ENCODE peak calls at places on chromosome 3, in seven cellular contexts. One of them, this sample, is unnamed.

GRCh38 chr3:11154036-11154952 is at the start of gene HRH1:
- DNase-seq in IMR-90: no peak
- DNase-seq in trophoblast cell: no peak
- DNase-seq in neuronal stem cell: peak; percentile 24
- DNase-seq in mesenchymal stem cell: no peak
- DNase-seq in H1: no peak
- DNase-seq in H9: no peak
- DNase-seq in this sample: peak; percentile 11

GRCh38 chr3:30539772-30540171 is 66.6 kb upstream of the TGFBR2 start:
- DNase-seq in IMR-90: peak; percentile 88
- DNase-seq in mesenchymal stem cell: peak; percentile 42
- DNase-seq in H9: no peak
- DNase-seq in trophoblast cell: no peak
- DNase-seq in H1: no peak
- DNase-seq in neuronal stem cell: no peak
- DNase-seq in this sample: no peak

GRCh38 chr3:184716652-184717607 is 5.1 kb upstream of the MAGEF1 start:
- DNase-seq in H1: no peak
- DNase-seq in trophoblast cell: peak; percentile 29
- DNase-seq in IMR-90: peak; percentile 72
- DNase-seq in mesenchymal stem cell: peak; percentile 85
- DNase-seq in neuronal stem cell: peak; percentile 80
- DNase-seq in H9: peak; percentile 60
- DNase-seq in this sample: peak; percentile 70

GRCh38 chr3:123522666-123523412 is 62.0 kb downstream of the HACD2 start:
- DNase-seq in neuronal stem cell: no peak
- DNase-seq in trophoblast cell: no peak
- DNase-seq in H9: no peak
- DNase-seq in IMR-90: no peak
- DNase-seq in mesenchymal stem cell: no peak
- DNase-seq in H1: no peak
- DNase-seq in this sample: no peak

GRCh38 chr3:105367063-105367405 is 325 bp downstream of the ALCAM start:
- DNase-seq in neuronal stem cell: no peak
- DNase-seq in IMR-90: no peak
- DNase-seq in H9: peak; percentile 35
- DNase-seq in trophoblast cell: no peak
- DNase-seq in H1: no peak
- DNase-seq in mesenchymal stem cell: peak; percentile 52
- DNase-seq in this sample: no peak

GRCh38 chr3:124688580-124689454 is 41.4 kb upstream of the UMPS start:
- DNase-seq in IMR-90: peak; percentile 78
- DNase-seq in neuronal stem cell: peak; percentile 71
- DNase-seq in H1: peak; percentile 43
- DNase-seq in mesenchymal stem cell: peak; percentile 79
- DNase-seq in trophoblast cell: peak; percentile 92
- DNase-seq in H9: peak; percentile 79
- DNase-seq in this sample: peak; percentile 83

GRCh38 chr3:48970568-48970967 is 19.5 kb upstream of the P4HTM start:
- DNase-seq in mesenchymal stem cell: no peak
- DNase-seq in H1: no peak
- DNase-seq in H9: no peak
- DNase-seq in trophoblast cell: no peak
- DNase-seq in neuronal stem cell: no peak
- DNase-seq in IMR-90: no peak
- DNase-seq in this sample: no peak

GRCh38 chr3:126100688-126101301 is 16.9 kb upstream of the SLC41A3 start:
- DNase-seq in trophoblast cell: no peak
- DNase-seq in neuronal stem cell: no peak
- DNase-seq in H9: no peak
- DNase-seq in IMR-90: peak; percentile 90
- DNase-seq in H1: no peak
- DNase-seq in mesenchymal stem cell: peak; percentile 61
- DNase-seq in this sample: no peak

GRCh38 chr3:60579734-60580133 is 671.5 kb downstream of the FHIT start:
- DNase-seq in IMR-90: peak; percentile 90
- DNase-seq in H9: no peak
- DNase-seq in H1: no peak
- DNase-seq in trophoblast cell: peak; percentile 91
- DNase-seq in neuronal stem cell: no peak
- DNase-seq in mesenchymal stem cell: peak; percentile 83
- DNase-seq in this sample: peak; percentile 38

GRCh38 chr3:45776611-45777010 is 19.7 kb downstream of the SLC6A20 start:
- DNase-seq in H9: peak; percentile 23
- DNase-seq in trophoblast cell: no peak
- DNase-seq in neuronal stem cell: no peak
- DNase-seq in H1: no peak
- DNase-seq in IMR-90: no peak
- DNase-seq in mesenchymal stem cell: no peak
- DNase-seq in this sample: no peak

GRCh38 chr3:22245122-22245521 is 494.1 kb upstream of the ZNF385D start:
- DNase-seq in trophoblast cell: peak; percentile 88
- DNase-seq in neuronal stem cell: no peak
- DNase-seq in IMR-90: peak; percentile 24
- DNase-seq in H9: no peak
- DNase-seq in mesenchymal stem cell: peak; percentile 88
- DNase-seq in H1: no peak
- DNase-seq in this sample: peak; percentile 50

GRCh38 chr3:40999682-41000081 is 199.6 kb upstream of the CTNNB1 start:
- DNase-seq in H9: no peak
- DNase-seq in neuronal stem cell: no peak
- DNase-seq in H1: no peak
- DNase-seq in trophoblast cell: no peak
- DNase-seq in mesenchymal stem cell: no peak
- DNase-seq in IMR-90: no peak
- DNase-seq in this sample: no peak

GRCh38 chr3:35644461-35644860 is 5.1 kb downstream of the ARPP21 start:
- DNase-seq in trophoblast cell: no peak
- DNase-seq in neuronal stem cell: no peak
- DNase-seq in mesenchymal stem cell: no peak
- DNase-seq in IMR-90: no peak
- DNase-seq in H1: no peak
- DNase-seq in H9: no peak
- DNase-seq in this sample: no peak

GRCh38 chr3:114741066-114741465 is 406.0 kb downstream of the ZBTB20 start:
- DNase-seq in H1: no peak
- DNase-seq in H9: no peak
- DNase-seq in trophoblast cell: no peak
- DNase-seq in mesenchymal stem cell: no peak
- DNase-seq in neuronal stem cell: no peak
- DNase-seq in IMR-90: peak; percentile 26
- DNase-seq in this sample: no peak

GRCh38 chr3:143348486-143349327 is 229.1 kb downstream of the CHST2 start:
- DNase-seq in IMR-90: no peak
- DNase-seq in mesenchymal stem cell: no peak
- DNase-seq in H9: no peak
- DNase-seq in neuronal stem cell: no peak
- DNase-seq in H1: no peak
- DNase-seq in trophoblast cell: no peak
- DNase-seq in this sample: peak; percentile 35

GRCh38 chr3:16026753-16027152 is 147.7 kb upstream of the GALNT15 start:
- DNase-seq in trophoblast cell: no peak
- DNase-seq in mesenchymal stem cell: no peak
- DNase-seq in H9: no peak
- DNase-seq in IMR-90: peak; percentile 49
- DNase-seq in H1: no peak
- DNase-seq in neuronal stem cell: no peak
- DNase-seq in this sample: no peak

GRCh38 chr3:90145094-90145810 is 1037.8 kb downstream of the EPHA3 start:
- DNase-seq in mesenchymal stem cell: peak; percentile 4
- DNase-seq in neuronal stem cell: no peak
- DNase-seq in trophoblast cell: no peak
- DNase-seq in H9: no peak
- DNase-seq in IMR-90: no peak
- DNase-seq in H1: no peak
- DNase-seq in this sample: no peak

GRCh38 chr3:31743690-31744089 is 211.0 kb downstream of the STT3B start:
- DNase-seq in neuronal stem cell: no peak
- DNase-seq in IMR-90: peak; percentile 25
- DNase-seq in H9: no peak
- DNase-seq in mesenchymal stem cell: no peak
- DNase-seq in trophoblast cell: no peak
- DNase-seq in H1: no peak
- DNase-seq in this sample: no peak

GRCh38 chr3:31753050-31753425 is 220.3 kb downstream of the STT3B start:
- DNase-seq in H9: no peak
- DNase-seq in IMR-90: no peak
- DNase-seq in H1: no peak
- DNase-seq in neuronal stem cell: no peak
- DNase-seq in mesenchymal stem cell: no peak
- DNase-seq in trophoblast cell: peak; percentile 26
- DNase-seq in this sample: no peak

GRCh38 chr3:31752305-31753049 is 219.8 kb downstream of the STT3B start:
- DNase-seq in mesenchymal stem cell: no peak
- DNase-seq in IMR-90: no peak
- DNase-seq in neuronal stem cell: no peak
- DNase-seq in trophoblast cell: peak; percentile 34
- DNase-seq in H1: no peak
- DNase-seq in H9: no peak
- DNase-seq in this sample: no peak

GRCh38 chr3:31747785-31748184 is 215.1 kb downstream of the STT3B start:
- DNase-seq in H9: no peak
- DNase-seq in H1: no peak
- DNase-seq in trophoblast cell: no peak
- DNase-seq in neuronal stem cell: no peak
- DNase-seq in IMR-90: no peak
- DNase-seq in mesenchymal stem cell: no peak
- DNase-seq in this sample: no peak

GRCh38 chr3:31748281-31749245 is 215.8 kb downstream of the STT3B start:
- DNase-seq in trophoblast cell: no peak
- DNase-seq in mesenchymal stem cell: no peak
- DNase-seq in H9: no peak
- DNase-seq in H1: no peak
- DNase-seq in neuronal stem cell: no peak
- DNase-seq in IMR-90: no peak
- DNase-seq in this sample: no peak
- H4K8ac ChIP-seq in trophoblast cell: no peak overlapping the region
- H4K8ac ChIP-seq in mesenchymal stem cell: no peak overlapping the region
- H4K8ac ChIP-seq in H9: no peak overlapping the region
- H4K8ac ChIP-seq in H1: no peak overlapping the region
- H4K8ac ChIP-seq in neuronal stem cell: no peak overlapping the region
- H4K8ac ChIP-seq in IMR-90: no peak overlapping the region
- H4K8ac ChIP-seq in this sample: no peak overlapping the region

GRCh38 chr3:18660059-18660458 is 234.9 kb upstream of the SATB1 start:
- DNase-seq in neuronal stem cell: no peak
- DNase-seq in mesenchymal stem cell: no peak
- DNase-seq in trophoblast cell: no peak
- DNase-seq in H9: no peak
- DNase-seq in IMR-90: no peak
- DNase-seq in H1: no peak
- DNase-seq in this sample: no peak

GRCh38 chr3:18656410-18656809 is 231.3 kb upstream of the SATB1 start:
- DNase-seq in H9: no peak
- DNase-seq in H1: no peak
- DNase-seq in trophoblast cell: no peak
- DNase-seq in mesenchymal stem cell: no peak
- DNase-seq in IMR-90: no peak
- DNase-seq in neuronal stem cell: no peak
- DNase-seq in this sample: no peak

GRCh38 chr3:18657858-18658820 is 233.0 kb upstream of the SATB1 start:
- DNase-seq in neuronal stem cell: no peak
- DNase-seq in IMR-90: no peak
- DNase-seq in H1: no peak
- DNase-seq in trophoblast cell: peak; percentile 9
- DNase-seq in H9: no peak
- DNase-seq in mesenchymal stem cell: no peak
- DNase-seq in this sample: peak; percentile 73

GRCh38 chr3:18655827-18656226 is 230.7 kb upstream of the SATB1 start:
- DNase-seq in neuronal stem cell: no peak
- DNase-seq in trophoblast cell: no peak
- DNase-seq in H1: no peak
- DNase-seq in H9: no peak
- DNase-seq in mesenchymal stem cell: no peak
- DNase-seq in IMR-90: no peak
- DNase-seq in this sample: no peak

DNA sequence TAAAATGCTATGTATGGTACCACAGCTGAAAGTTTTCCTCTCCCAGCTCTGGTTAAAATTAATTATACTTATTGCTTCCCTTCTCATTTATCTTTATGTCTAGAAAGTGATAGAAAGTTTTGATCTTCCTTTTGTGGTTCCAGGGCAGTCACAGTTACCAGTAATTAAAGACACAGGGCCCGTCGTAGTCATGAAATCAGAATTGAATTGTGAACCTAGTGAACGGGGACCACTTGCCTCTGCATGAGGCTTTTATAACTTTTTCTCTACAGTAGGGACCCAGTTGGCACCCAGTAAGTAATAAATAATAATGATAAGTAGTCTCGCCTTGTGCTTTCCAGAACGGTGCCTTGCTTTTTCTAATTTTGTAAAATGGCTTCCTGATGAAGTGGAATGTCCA is 231.7 kb upstream of the SATB1 start:
- DNase-seq in H1: no peak
- DNase-seq in mesenchymal stem cell: no peak
- DNase-seq in H9: no peak
- DNase-seq in IMR-90: no peak
- DNase-seq in neuronal stem cell: no peak
- DNase-seq in trophoblast cell: no peak
- DNase-seq in this sample: no peak
- H4K8ac ChIP-seq in H1: no peak overlapping the region
- H4K8ac ChIP-seq in mesenchymal stem cell: no peak overlapping the region
- H4K8ac ChIP-seq in H9: no peak overlapping the region
- H4K8ac ChIP-seq in IMR-90: no peak overlapping the region
- H4K8ac ChIP-seq in neuronal stem cell: no peak overlapping the region
- H4K8ac ChIP-seq in trophoblast cell: no peak overlapping the region
- H4K8ac ChIP-seq in this sample: no peak overlapping the region

DNA sequence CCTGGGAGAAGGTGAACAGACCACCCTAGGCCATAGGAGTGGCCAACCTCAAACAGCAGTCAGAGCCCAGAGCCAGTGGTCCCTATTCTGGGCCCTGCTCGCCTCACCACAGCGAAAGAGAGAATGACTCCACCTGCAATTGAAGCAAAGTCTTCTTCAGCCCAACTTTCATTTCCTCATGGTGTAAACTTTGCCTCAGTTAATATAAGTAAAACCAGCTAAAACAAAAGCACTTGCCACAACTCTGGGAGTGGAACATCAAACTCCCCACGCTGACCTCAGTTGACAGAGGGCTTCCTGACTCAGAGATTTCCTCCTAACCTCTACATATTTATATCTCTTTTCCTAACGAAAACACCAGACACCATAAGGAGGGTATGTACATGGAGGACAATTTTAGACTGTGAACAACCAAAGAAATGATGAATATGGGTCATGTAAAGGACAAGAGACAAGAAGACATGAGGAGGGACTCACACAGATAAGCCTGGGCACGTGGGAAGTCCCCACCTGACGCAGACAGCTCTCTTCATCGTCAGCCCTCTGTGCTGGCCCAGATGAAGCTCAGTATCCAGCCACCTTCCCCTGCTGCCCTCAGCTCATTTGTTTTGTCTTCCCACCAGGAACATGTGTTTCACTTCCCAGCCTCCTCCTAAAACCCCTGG is 140.8 kb downstream of the KCNMB2 start:
- DNase-seq in H1: no peak
- DNase-seq in neuronal stem cell: no peak
- DNase-seq in mesenchymal stem cell: peak; percentile 0
- DNase-seq in H9: no peak
- DNase-seq in IMR-90: no peak
- DNase-seq in trophoblast cell: no peak
- DNase-seq in this sample: no peak
- H4K8ac ChIP-seq in H1: no peak overlapping the region
- H4K8ac ChIP-seq in neuronal stem cell: no peak overlapping the region
- H4K8ac ChIP-seq in mesenchymal stem cell: no peak overlapping the region
- H4K8ac ChIP-seq in H9: no peak overlapping the region
- H4K8ac ChIP-seq in IMR-90: no peak overlapping the region
- H4K8ac ChIP-seq in trophoblast cell: no peak overlapping the region
- H4K8ac ChIP-seq in this sample: no peak overlapping the region

GRCh38 chr3:112689385-112689784 is 48.4 kb upstream of the CCDC80 start:
- DNase-seq in mesenchymal stem cell: no peak
- DNase-seq in IMR-90: no peak
- DNase-seq in trophoblast cell: no peak
- DNase-seq in neuronal stem cell: no peak
- DNase-seq in H1: no peak
- DNase-seq in H9: no peak
- DNase-seq in this sample: no peak
- H4K8ac ChIP-seq in mesenchymal stem cell: no peak overlapping the region
- H4K8ac ChIP-seq in IMR-90: peak overlapping the region; percentile 58
- H4K8ac ChIP-seq in trophoblast cell: peak overlapping the region; percentile 78
- H4K8ac ChIP-seq in neuronal stem cell: no peak overlapping the region
- H4K8ac ChIP-seq in H1: no peak overlapping the region
- H4K8ac ChIP-seq in H9: no peak overlapping the region
- H4K8ac ChIP-seq in this sample: no peak overlapping the region